ENCODE peak calls at places on chromosomes 5 and 9, in four cellular contexts. One of them, this sample, is unnamed.

GRCh38 chr5:82537646-82538306 is 259.6 kb upstream of the RPS23 start:
- DNase-seq in H1: no peak
- DNase-seq in GM23248: no peak
- DNase-seq in globus pallidus: no peak
- DNase-seq in this sample: no peak

GRCh38 chr9:117034862-117035261 is 347.8 kb downstream of the TRIM32 start:
- DNase-seq in H1: peak
- DNase-seq in GM23248: peak
- DNase-seq in globus pallidus: peak
- DNase-seq in this sample: no peak

GRCh38 chr5:135030123-135030517 is 3.9 kb downstream of the PITX1 start:
- DNase-seq in H1: no peak
- DNase-seq in GM23248: no peak
- DNase-seq in globus pallidus: no peak
- DNase-seq in this sample: no peak

GRCh38 chr9:133505901-133506652 is 18.7 kb downstream of the MYMK start:
- DNase-seq in H1: no peak
- DNase-seq in GM23248: peak
- DNase-seq in globus pallidus: no peak
- DNase-seq in this sample: peak

GRCh38 chr5:173714551-173715428 is 98.3 kb upstream of the BOD1 start:
- DNase-seq in H1: no peak
- DNase-seq in GM23248: peak
- DNase-seq in globus pallidus: no peak
- DNase-seq in this sample: peak

GRCh38 chr5:6328173-6328572 is 50.2 kb downstream of the MED10 start:
- DNase-seq in H1: peak
- DNase-seq in GM23248: peak
- DNase-seq in globus pallidus: no peak
- DNase-seq in this sample: peak

GRCh38 chr5:67799732-67800234 is 415.8 kb upstream of the PIK3R1 start:
- DNase-seq in H1: no peak
- DNase-seq in GM23248: peak
- DNase-seq in globus pallidus: no peak
- DNase-seq in this sample: peak

GRCh38 chr5:141821430-141821925 is 56.7 kb downstream of the PCDH1 start:
- DNase-seq in H1: no peak
- DNase-seq in GM23248: peak
- DNase-seq in globus pallidus: peak
- DNase-seq in this sample: peak

GRCh38 chr5:125798311-125798710 is 624.9 kb upstream of the GRAMD2B start:
- DNase-seq in H1: no peak
- DNase-seq in GM23248: peak
- DNase-seq in globus pallidus: no peak
- DNase-seq in this sample: peak

GRCh38 chr5:1336106-1336561 is 8.8 kb downstream of the CLPTM1L start:
- DNase-seq in H1: no peak
- DNase-seq in GM23248: no peak
- DNase-seq in globus pallidus: no peak
- DNase-seq in this sample: no peak

GRCh38 chr5:926416-927171 is 33.9 kb downstream of the TRIP13 start:
- DNase-seq in H1: peak
- DNase-seq in GM23248: peak
- DNase-seq in globus pallidus: no peak
- DNase-seq in this sample: no peak

GRCh38 chr5:35859101-35859661 is 2.5 kb downstream of the IL7R start:
- DNase-seq in H1: no peak
- DNase-seq in GM23248: peak
- DNase-seq in globus pallidus: peak
- DNase-seq in this sample: no peak

GRCh38 chr5:118679123-118679940 is 309.0 kb downstream of the DTWD2 start:
- DNase-seq in H1: no peak
- DNase-seq in GM23248: no peak
- DNase-seq in globus pallidus: no peak
- DNase-seq in this sample: no peak

GRCh38 chr5:180084638-180085561 is 13.3 kb upstream of the RNF130 start:
- DNase-seq in H1: peak
- DNase-seq in GM23248: no peak
- DNase-seq in globus pallidus: no peak
- DNase-seq in this sample: no peak

GRCh38 chr5:17185776-17186175 is 31.7 kb upstream of the BASP1 start:
- DNase-seq in H1: no peak
- DNase-seq in GM23248: peak
- DNase-seq in globus pallidus: no peak
- DNase-seq in this sample: peak

GRCh38 chr9:122695696-122696095 is 20.8 kb downstream of the OR1L3 start:
- DNase-seq in H1: no peak
- DNase-seq in GM23248: peak
- DNase-seq in globus pallidus: no peak
- DNase-seq in this sample: peak

GRCh38 chr9:96564217-96564616 is 55.4 kb downstream of the CDC14B start:
- DNase-seq in H1: no peak
- DNase-seq in GM23248: no peak
- DNase-seq in globus pallidus: no peak
- DNase-seq in this sample: no peak

GRCh38 chr9:122383992-122384461 is 13.2 kb downstream of the PTGS1 start:
- DNase-seq in H1: no peak
- DNase-seq in GM23248: peak
- DNase-seq in globus pallidus: no peak
- DNase-seq in this sample: peak

GRCh38 chr9:88776717-88777497 is 214.4 kb upstream of the S1PR3 start:
- DNase-seq in H1: no peak
- DNase-seq in GM23248: peak
- DNase-seq in globus pallidus: no peak
- DNase-seq in this sample: peak

GRCh38 chr5:177478711-177479646 is 5.5 kb upstream of the DBN1 start:
- DNase-seq in H1: no peak
- DNase-seq in GM23248: peak
- DNase-seq in globus pallidus: no peak
- DNase-seq in this sample: peak

GRCh38 chr5:170301901-170302728 is 4.5 kb upstream of the LCP2 start:
- DNase-seq in H1: no peak
- DNase-seq in GM23248: no peak
- DNase-seq in globus pallidus: no peak
- DNase-seq in this sample: no peak

GRCh38 chr9:113998529-113999255 is 79.4 kb downstream of the AMBP start:
- DNase-seq in H1: peak
- DNase-seq in GM23248: peak
- DNase-seq in globus pallidus: no peak
- DNase-seq in this sample: peak

GRCh38 chr9:95197692-95198271 is 119.7 kb downstream of the FANCC start:
- DNase-seq in H1: no peak
- DNase-seq in GM23248: peak
- DNase-seq in globus pallidus: no peak
- DNase-seq in this sample: peak

GRCh38 chr5:151684690-151685361 is 1.9 kb downstream of the SPARC start:
- DNase-seq in H1: peak
- DNase-seq in GM23248: peak
- DNase-seq in globus pallidus: no peak
- DNase-seq in this sample: peak

GRCh38 chr9:110016340-110016739 is 191.6 kb downstream of the C9orf152 start:
- DNase-seq in H1: no peak
- DNase-seq in GM23248: peak
- DNase-seq in globus pallidus: no peak
- DNase-seq in this sample: peak

GRCh38 chr5:37807902-37808301 is 31.9 kb downstream of the GDNF start:
- DNase-seq in H1: no peak
- DNase-seq in GM23248: no peak
- DNase-seq in globus pallidus: no peak
- DNase-seq in this sample: no peak

GRCh38 chr5:172370648-172371248 is 83.6 kb downstream of the SH3PXD2B start:
- DNase-seq in H1: peak
- DNase-seq in GM23248: peak
- DNase-seq in globus pallidus: no peak
- DNase-seq in this sample: peak

GRCh38 chr9:33113799-33114547 is 37.5 kb upstream of the SMU1 start:
- DNase-seq in H1: no peak
- DNase-seq in GM23248: peak
- DNase-seq in globus pallidus: no peak
- DNase-seq in this sample: no peak

GRCh38 chr9:69549310-69550202 is 122.6 kb downstream of the APBA1 start:
- DNase-seq in H1: no peak
- DNase-seq in GM23248: peak
- DNase-seq in globus pallidus: peak
- DNase-seq in this sample: peak

GRCh38 chr5:121890297-121890858 is 38.7 kb downstream of the FTMT start:
- DNase-seq in H1: no peak
- DNase-seq in GM23248: no peak
- DNase-seq in globus pallidus: no peak
- DNase-seq in this sample: no peak

GRCh38 chr5:131382407-131383395 is 118.8 kb downstream of the CDC42SE2 start:
- DNase-seq in H1: no peak
- DNase-seq in GM23248: peak
- DNase-seq in globus pallidus: peak
- DNase-seq in this sample: peak

GRCh38 chr9:117258201-117258866 is 156.5 kb downstream of the ASTN2 start:
- DNase-seq in H1: no peak
- DNase-seq in GM23248: no peak
- DNase-seq in globus pallidus: no peak
- DNase-seq in this sample: no peak

GRCh38 chr5:134006119-134006514 is 1.3 kb upstream of the VDAC1 start:
- DNase-seq in H1: peak
- DNase-seq in GM23248: no peak
- DNase-seq in globus pallidus: no peak
- DNase-seq in this sample: no peak

This sample was measured in fibroblast of mammary gland.